ENCODE peak calls at places on chromosomes 4 and X, in nine cellular contexts. One of them, this sample, is unnamed.

GRCh38 chrX:123975180-123975579 is 13.7 kb downstream of the STAG2 start:
- DNase-seq in uterus: no peak
- DNase-seq in brain microvascular endothelial cell: no peak
- DNase-seq in AG09309: no peak
- DNase-seq in body of pancreas: no peak
- DNase-seq in M059J: peak
- DNase-seq in Right ventricle myocardium superior: no peak
- DNase-seq in activated naive CD8-positive, alpha-beta T cell treated with anti-CD3 and anti-CD28 coated beads for 36 hours: no peak
- DNase-seq in CD4-positive, alpha-beta memory T cell: no peak
- DNase-seq in this sample: no peak

GRCh38 chrX:77505227-77505626 is 58.0 kb downstream of the FGF16 start:
- DNase-seq in uterus: no peak
- DNase-seq in brain microvascular endothelial cell: peak
- DNase-seq in AG09309: peak
- DNase-seq in body of pancreas: no peak
- DNase-seq in M059J: no peak
- DNase-seq in Right ventricle myocardium superior: no peak
- DNase-seq in activated naive CD8-positive, alpha-beta T cell treated with anti-CD3 and anti-CD28 coated beads for 36 hours: no peak
- DNase-seq in CD4-positive, alpha-beta memory T cell: no peak
- DNase-seq in this sample: no peak

GRCh38 chrX:21479695-21480280 is 105.6 kb downstream of the CNKSR2 start:
- DNase-seq in uterus: no peak
- DNase-seq in brain microvascular endothelial cell: peak
- DNase-seq in AG09309: peak
- DNase-seq in body of pancreas: no peak
- DNase-seq in M059J: peak
- DNase-seq in Right ventricle myocardium superior: no peak
- DNase-seq in activated naive CD8-positive, alpha-beta T cell treated with anti-CD3 and anti-CD28 coated beads for 36 hours: no peak
- DNase-seq in CD4-positive, alpha-beta memory T cell: peak
- DNase-seq in this sample: peak

GRCh38 chrX:2875798-2876399 is 47.2 kb downstream of the GYG2 start:
- DNase-seq in uterus: no peak
- DNase-seq in brain microvascular endothelial cell: no peak
- DNase-seq in AG09309: no peak
- DNase-seq in body of pancreas: peak
- DNase-seq in M059J: peak
- DNase-seq in Right ventricle myocardium superior: no peak
- DNase-seq in activated naive CD8-positive, alpha-beta T cell treated with anti-CD3 and anti-CD28 coated beads for 36 hours: no peak
- DNase-seq in CD4-positive, alpha-beta memory T cell: no peak
- DNase-seq in this sample: no peak

GRCh38 chr4:182564966-182565365 is 321.8 kb downstream of the TENM3 start:
- DNase-seq in uterus: no peak
- DNase-seq in brain microvascular endothelial cell: no peak
- DNase-seq in AG09309: no peak
- DNase-seq in body of pancreas: no peak
- DNase-seq in M059J: no peak
- DNase-seq in Right ventricle myocardium superior: no peak
- DNase-seq in activated naive CD8-positive, alpha-beta T cell treated with anti-CD3 and anti-CD28 coated beads for 36 hours: no peak
- DNase-seq in CD4-positive, alpha-beta memory T cell: no peak
- DNase-seq in this sample: no peak

GRCh38 chr4:59612235-59612634 is 1587.9 kb upstream of the ADGRL3 start:
- DNase-seq in uterus: no peak
- DNase-seq in brain microvascular endothelial cell: peak
- DNase-seq in AG09309: no peak
- DNase-seq in body of pancreas: no peak
- DNase-seq in M059J: peak
- DNase-seq in Right ventricle myocardium superior: no peak
- DNase-seq in activated naive CD8-positive, alpha-beta T cell treated with anti-CD3 and anti-CD28 coated beads for 36 hours: no peak
- DNase-seq in CD4-positive, alpha-beta memory T cell: no peak
- DNase-seq in this sample: no peak

GRCh38 chr4:13455411-13455810 is 28.7 kb downstream of the RAB28 start:
- DNase-seq in uterus: no peak
- DNase-seq in brain microvascular endothelial cell: peak
- DNase-seq in AG09309: peak
- DNase-seq in body of pancreas: no peak
- DNase-seq in M059J: no peak
- DNase-seq in Right ventricle myocardium superior: no peak
- DNase-seq in activated naive CD8-positive, alpha-beta T cell treated with anti-CD3 and anti-CD28 coated beads for 36 hours: no peak
- DNase-seq in CD4-positive, alpha-beta memory T cell: no peak
- DNase-seq in this sample: no peak

GRCh38 chrX:15142084-15142715 is 127.7 kb downstream of the ASB9 start:
- DNase-seq in uterus: no peak
- DNase-seq in brain microvascular endothelial cell: no peak
- DNase-seq in AG09309: no peak
- DNase-seq in body of pancreas: no peak
- DNase-seq in M059J: peak
- DNase-seq in Right ventricle myocardium superior: no peak
- DNase-seq in activated naive CD8-positive, alpha-beta T cell treated with anti-CD3 and anti-CD28 coated beads for 36 hours: no peak
- DNase-seq in CD4-positive, alpha-beta memory T cell: peak
- DNase-seq in this sample: no peak